ENCODE peak calls at places on chromosome 17, in ten cellular contexts. U is H54, S is Peyer's patch, J is uterus, L is sigmoid colon, N is GM12878, C is NB4, E is IMR-90, Y is body of pancreas, D is A549. X is an unnamed sample.

GRCh38 chr17:41775394-41776226 is 10.9 kb downstream of the JUP start:
- DNase-seq in U (no peak), S (no peak), J (no peak), L (no peak), N (no peak), C (no peak), E (no peak), Y (no peak), D (no peak), X (no peak)

GRCh38 chr17:83177611-83178532 is 98.5 kb downstream of the METRNL start:
- DNase-seq in U (no peak), S (peak; percentile 11), J (peak; percentile 11), L (peak; percentile 60), N (no peak), C (no peak), E (no peak), Y (no peak), D (no peak), X (no peak)

GRCh38 chr17:18944646-18945045 is 7.3 kb upstream of the SLC5A10 start:
- DNase-seq in U (no peak), S (no peak), J (no peak), L (no peak), N (no peak), C (no peak), E (no peak), Y (no peak), D (no peak), X (no peak)

GRCh38 chr17:43398724-43399595 is at the start of gene ARL4D:
- DNase-seq in U (peak; percentile 64), S (peak; percentile 93), J (peak; percentile 93), L (peak; percentile 97), N (no peak), C (peak; percentile 84), E (peak; percentile 70), Y (peak; percentile 93), D (peak; percentile 85), X (peak; percentile 67)

GRCh38 chr17:76337413-76337777 is 16.3 kb downstream of the PRPSAP1 start:
- DNase-seq in U (peak; percentile 62), S (no peak), J (no peak), L (peak; percentile 10), N (no peak), C (peak; percentile 55), E (peak; percentile 18), Y (no peak), D (no peak), X (no peak)

GRCh38 chr17:59503489-59503888 is 61.9 kb upstream of the DHX40 start:
- DNase-seq in U (no peak), S (no peak), J (no peak), L (no peak), N (no peak), C (no peak), E (no peak), Y (no peak), D (no peak), X (no peak)

GRCh38 chr17:14305785-14306496 is 5.1 kb downstream of the HS3ST3B1 start:
- DNase-seq in U (no peak), S (no peak), J (no peak), L (no peak), N (no peak), C (no peak), E (no peak), Y (no peak), D (no peak), X (no peak)

GRCh38 chr17:48054238-48055185 is 6.4 kb downstream of the NFE2L1 start:
- DNase-seq in U (no peak), S (no peak), J (peak; percentile 87), L (peak; percentile 93), N (no peak), C (no peak), E (peak; percentile 60), Y (peak; percentile 77), D (no peak), X (no peak)

GRCh38 chr17:62819511-62820221 is 11.6 kb upstream of the MARCHF10 start:
- DNase-seq in U (peak; percentile 91), S (no peak), J (peak; percentile 58), L (peak; percentile 86), N (no peak), C (peak; percentile 38), E (peak; percentile 99), Y (peak; percentile 62), D (peak; percentile 97), X (no peak)

GRCh38 chr17:82490512-82491195 is 28.9 kb upstream of the FOXK2 start:
- DNase-seq in U (no peak), S (peak; percentile 38), J (no peak), L (no peak), N (no peak), C (no peak), E (no peak), Y (no peak), D (no peak), X (no peak)

GRCh38 chr17:36949461-36949927 is 740 bp downstream of the AATF start:
- DNase-seq in U (no peak), S (no peak), J (no peak), L (no peak), N (no peak), C (no peak), E (peak; percentile 37), Y (no peak), D (no peak), X (no peak)

GRCh38 chr17:234163-235047 is 53.0 kb upstream of the DOC2B start:
- DNase-seq in U (no peak), S (no peak), J (no peak), L (peak; percentile 60), N (no peak), C (no peak), E (no peak), Y (peak; percentile 3), D (no peak), X (no peak)

GRCh38 chr17:29592850-29593545 is at the start of gene ANKRD13B:
- DNase-seq in U (no peak), S (peak; percentile 64), J (peak; percentile 55), L (peak; percentile 80), N (no peak), C (peak; percentile 72), E (no peak), Y (peak; percentile 56), D (no peak), X (no peak)

GRCh38 chr17:39229274-39229913 is 3.6 kb upstream of the STAC2 start:
- DNase-seq in U (peak; percentile 96), S (no peak), J (no peak), L (no peak), N (no peak), C (peak; percentile 91), E (peak; percentile 37), Y (no peak), D (no peak), X (no peak)

GRCh38 chr17:30263552-30264333 is 28.0 kb downstream of the BLMH start:
- DNase-seq in U (no peak), S (no peak), J (no peak), L (no peak), N (no peak), C (no peak), E (peak; percentile 57), Y (peak; percentile 49), D (no peak), X (no peak)

GRCh38 chr17:82275326-82275725 is 1.8 kb upstream of the CSNK1D start:
- DNase-seq in U (no peak), S (no peak), J (no peak), L (no peak), N (no peak), C (no peak), E (no peak), Y (no peak), D (no peak), X (no peak)

GRCh38 chr17:68033636-68034451 is 1.7 kb upstream of the KPNA2 start:
- DNase-seq in U (peak; percentile 63), S (no peak), J (no peak), L (no peak), N (no peak), C (peak; percentile 14), E (peak; percentile 65), Y (no peak), D (peak; percentile 90), X (no peak)

GRCh38 chr17:58328195-58329034 is at the start of gene TSPOAP1:
- DNase-seq in U (no peak), S (peak; percentile 85), J (no peak), L (no peak), N (peak; percentile 95), C (peak; percentile 97), E (no peak), Y (no peak), D (no peak), X (no peak)

GRCh38 chr17:58329035-58329807 is 626 bp upstream of the TSPOAP1 start:
- DNase-seq in U (no peak), S (peak; percentile 82), J (no peak), L (no peak), N (peak; percentile 97), C (peak; percentile 98), E (no peak), Y (no peak), D (no peak), X (no peak)

GRCh38 chr17:58330544-58330996 is 2.0 kb upstream of the TSPOAP1 start:
- DNase-seq in U (no peak), S (no peak), J (no peak), L (no peak), N (no peak), C (peak; percentile 62), E (no peak), Y (no peak), D (no peak), X (no peak)

GRCh38 chr17:58330997-58331814 is 2.6 kb upstream of the TSPOAP1 start:
- DNase-seq in U (no peak), S (peak; percentile 88), J (no peak), L (no peak), N (no peak), C (peak; percentile 88), E (no peak), Y (no peak), D (no peak), X (no peak)

GRCh38 chr17:58329808-58330543 is 1.4 kb upstream of the TSPOAP1 start:
- DNase-seq in U (no peak), S (peak; percentile 43), J (no peak), L (no peak), N (peak; percentile 85), C (peak; percentile 82), E (no peak), Y (no peak), D (no peak), X (no peak)
- TF ChIP-seq POLR2A in U (no peak), S (no peak), J (no peak), L (no peak), N (no peak), C (peak; percentile 68), E (no peak), Y (no peak), D (no peak), X (peak; percentile 93)

GRCh38 chr17:16653367-16654041 is at the start of gene ZNF624:
- DNase-seq in U (peak; percentile 93), S (peak; percentile 80), J (peak; percentile 94), L (peak; percentile 98), N (peak; percentile 61), C (peak; percentile 93), E (peak; percentile 83), Y (peak; percentile 99), D (peak; percentile 93), X (peak; percentile 86)
- TF ChIP-seq POLR2A in U (peak; percentile 72), S (peak; percentile 78), J (peak; percentile 74), L (peak; percentile 89), N (peak; percentile 89), C (peak; percentile 53), E (no peak), Y (peak; percentile 95), D (peak; percentile 92), X (peak; percentile 48)

GRCh38 chr17:33486135-33486886 is 193.2 kb upstream of the ASIC2 start:
- DNase-seq in U (no peak), S (no peak), J (no peak), L (no peak), N (no peak), C (no peak), E (no peak), Y (no peak), D (no peak), X (no peak)
- TF ChIP-seq POLR2A in U (no peak), S (no peak), J (no peak), L (no peak), N (no peak), C (no peak), E (no peak), Y (no peak), D (no peak), X (no peak)

GRCh38 chr17:7293821-7294613 is 422 bp downstream of the YBX2 start:
- DNase-seq in U (no peak), S (no peak), J (no peak), L (no peak), N (no peak), C (peak; percentile 42), E (no peak), Y (peak; percentile 74), D (no peak), X (no peak)
- TF ChIP-seq POLR2A in U (no peak), S (no peak), J (no peak), L (no peak), N (no peak), C (no peak), E (no peak), Y (peak; percentile 6), D (no peak), X (no peak)